ENCODE peak calls at places on chromosome 6, in four cellular contexts. One of them, this sample, is unnamed.

GRCh38 chr6:10269814-10270472 is 144.9 kb downstream of the TFAP2A start:
- DNase-seq in H1: no peak
- DNase-seq in GM12878: no peak
- DNase-seq in K562: no peak
- DNase-seq in this sample: no peak

GRCh38 chr6:14543971-14544620 is 426.5 kb downstream of the CD83 start:
- DNase-seq in H1: no peak
- DNase-seq in GM12878: no peak
- DNase-seq in K562: no peak
- DNase-seq in this sample: no peak

GRCh38 chr6:100460650-100461204 is 4.0 kb downstream of the SIM1 start:
- DNase-seq in K562: no peak
- DNase-seq in GM12878: no peak
- DNase-seq in H1: no peak
- DNase-seq in this sample: no peak

GRCh38 chr6:42378125-42378524 is 73.6 kb downstream of the TRERF1 start:
- DNase-seq in K562: no peak
- DNase-seq in H1: no peak
- DNase-seq in GM12878: no peak
- DNase-seq in this sample: no peak

GRCh38 chr6:47574789-47575188 is 97.2 kb downstream of the CD2AP start:
- DNase-seq in K562: no peak
- DNase-seq in H1: no peak
- DNase-seq in GM12878: no peak
- DNase-seq in this sample: no peak

GRCh38 chr6:99836471-99836870 is 157.6 kb downstream of the MCHR2 start:
- DNase-seq in H1: no peak
- DNase-seq in K562: no peak
- DNase-seq in GM12878: no peak
- DNase-seq in this sample: no peak

GRCh38 chr6:3517350-3517749 is 60.5 kb upstream of the SLC22A23 start:
- DNase-seq in K562: no peak
- DNase-seq in H1: no peak
- DNase-seq in GM12878: no peak
- DNase-seq in this sample: no peak

GRCh38 chr6:159819098-159819497 is 19.0 kb downstream of the PNLDC1 start:
- DNase-seq in K562: peak
- DNase-seq in GM12878: no peak
- DNase-seq in H1: no peak
- DNase-seq in this sample: no peak

GRCh38 chr6:98842489-98843180 is 8.3 kb downstream of the POU3F2 start:
- DNase-seq in GM12878: no peak
- DNase-seq in K562: no peak
- DNase-seq in H1: no peak
- DNase-seq in this sample: no peak

GRCh38 chr6:93293399-93294271 is 125.7 kb downstream of the EPHA7 start:
- DNase-seq in GM12878: no peak
- DNase-seq in H1: no peak
- DNase-seq in K562: no peak
- DNase-seq in this sample: no peak

GRCh38 chr6:132907915-132908314 is 93.5 kb downstream of the RPS12 start:
- DNase-seq in K562: no peak
- DNase-seq in GM12878: no peak
- DNase-seq in H1: no peak
- DNase-seq in this sample: peak

GRCh38 chr6:15027472-15027871 is 218.4 kb upstream of the JARID2 start:
- DNase-seq in K562: no peak
- DNase-seq in GM12878: no peak
- DNase-seq in H1: no peak
- DNase-seq in this sample: no peak

GRCh38 chr6:156269751-156270369 is 507.3 kb upstream of the ARID1B start:
- DNase-seq in H1: no peak
- DNase-seq in GM12878: no peak
- DNase-seq in K562: no peak
- DNase-seq in this sample: no peak

GRCh38 chr6:112173401-112173800 is 81.0 kb downstream of the LAMA4 start:
- DNase-seq in K562: no peak
- DNase-seq in GM12878: no peak
- DNase-seq in H1: no peak
- DNase-seq in this sample: no peak
- TF ChIP-seq MAX in K562: no peak
- TF ChIP-seq MAX in GM12878: no peak
- TF ChIP-seq MAX in H1: no peak
- TF ChIP-seq MAX in this sample: no peak

GRCh38 chr6:31580807-31581437 is 1.3 kb downstream of the LTB start:
- DNase-seq in H1: peak
- DNase-seq in GM12878: no peak
- DNase-seq in K562: peak
- DNase-seq in this sample: peak
- TF ChIP-seq POLR2A in H1: peak
- TF ChIP-seq POLR2A in GM12878: peak
- TF ChIP-seq POLR2A in K562: peak
- TF ChIP-seq POLR2A in this sample: no peak

GRCh38 chr6:24469829-24470228 is 19.5 kb downstream of the GPLD1 start:
- DNase-seq in GM12878: no peak
- DNase-seq in K562: no peak
- DNase-seq in H1: no peak
- DNase-seq in this sample: no peak
- TF ChIP-seq EGR1 in GM12878: no peak
- TF ChIP-seq EGR1 in K562: no peak
- TF ChIP-seq EGR1 in H1: no peak
- TF ChIP-seq EGR1 in this sample: no peak

GRCh38 chr6:129369737-129370136 is 340.2 kb downstream of the ARHGAP18 start:
- DNase-seq in K562: no peak
- DNase-seq in GM12878: no peak
- DNase-seq in H1: no peak
- DNase-seq in this sample: no peak

GRCh38 chr6:129368970-129369369 is 341.0 kb downstream of the ARHGAP18 start:
- DNase-seq in K562: no peak
- DNase-seq in H1: no peak
- DNase-seq in GM12878: no peak
- DNase-seq in this sample: no peak

GRCh38 chr6:129368076-129368475 is 341.9 kb downstream of the ARHGAP18 start:
- DNase-seq in H1: no peak
- DNase-seq in GM12878: no peak
- DNase-seq in K562: no peak
- DNase-seq in this sample: no peak

GRCh38 chr6:129364767-129365166 is 345.2 kb downstream of the ARHGAP18 start:
- DNase-seq in GM12878: no peak
- DNase-seq in H1: no peak
- DNase-seq in K562: no peak
- DNase-seq in this sample: no peak

GRCh38 chr6:129370268-129370916 is 339.6 kb downstream of the ARHGAP18 start:
- DNase-seq in H1: peak
- DNase-seq in GM12878: no peak
- DNase-seq in K562: peak
- DNase-seq in this sample: peak
- TF ChIP-seq MAX in H1: no peak
- TF ChIP-seq MAX in GM12878: no peak
- TF ChIP-seq MAX in K562: no peak
- TF ChIP-seq MAX in this sample: no peak

This sample was measured in HCT116.